ENCODE peak calls at places on chromosomes 11 and 22, in eight cellular contexts. Q is mesothelial cell of epicardium, N is choroid plexus epithelial cell, L is GM13976, Y is endothelial cell, X is neural crest cell, G is A549, T is mucosa of descending colon. O is an unnamed sample.

GRCh38 chr11:95230054-95231034 is 658 bp downstream of the SESN3 start:
- DNase-seq in Q (no peak), N (peak), L (no peak), Y (peak), X (peak), G (no peak), T (no peak), O (peak)

GRCh38 chr11:12683857-12684256 is 9.6 kb downstream of the TEAD1 start:
- DNase-seq in Q (no peak), N (no peak), L (no peak), Y (no peak), X (no peak), G (peak), T (no peak), O (no peak)

GRCh38 chr22:26479792-26480610 is 3.6 kb downstream of the HPS4 start:
- DNase-seq in Q (no peak), N (no peak), L (no peak), Y (no peak), X (no peak), G (no peak), T (peak), O (no peak)

GRCh38 chr11:129298990-129299389 is 76.7 kb upstream of the BARX2 start:
- DNase-seq in Q (no peak), N (no peak), L (no peak), Y (no peak), X (no peak), G (no peak), T (no peak), O (no peak)

GRCh38 chr11:9815486-9816136 is 151.7 kb downstream of the SWAP70 start:
- DNase-seq in Q (no peak), N (peak), L (no peak), Y (no peak), X (no peak), G (peak), T (no peak), O (no peak)

GRCh38 chr22:24499706-24500105 is 4.6 kb downstream of the UPB1 start:
- DNase-seq in Q (no peak), N (no peak), L (no peak), Y (no peak), X (no peak), G (no peak), T (no peak), O (no peak)

GRCh38 chr22:48098243-48098935 is 1335.9 kb downstream of the TBC1D22A start:
- DNase-seq in Q (no peak), N (no peak), L (peak), Y (no peak), X (no peak), G (no peak), T (no peak), O (no peak)

GRCh38 chr11:31619980-31620379 is 110.4 kb downstream of the ELP4 start:
- DNase-seq in Q (no peak), N (no peak), L (no peak), Y (no peak), X (no peak), G (no peak), T (no peak), O (no peak)

GRCh38 chr11:95050595-95051202 is 1.5 kb downstream of the KDM4F start:
- DNase-seq in Q (no peak), N (no peak), L (no peak), Y (no peak), X (no peak), G (no peak), T (no peak), O (no peak)

GRCh38 chr11:8732748-8733241 is 50.2 kb downstream of the RPL27A start:
- DNase-seq in Q (no peak), N (peak), L (no peak), Y (no peak), X (no peak), G (no peak), T (no peak), O (no peak)

GRCh38 chr11:32456864-32457263 is 21.5 kb upstream of the WT1 start:
- DNase-seq in Q (no peak), N (no peak), L (no peak), Y (no peak), X (no peak), G (no peak), T (no peak), O (no peak)

GRCh38 chr11:67673358-67673757 is 1.1 kb downstream of the ALDH3B2 start:
- DNase-seq in Q (no peak), N (no peak), L (no peak), Y (no peak), X (no peak), G (no peak), T (no peak), O (no peak)

GRCh38 chr22:41983516-41983915 is 14.3 kb downstream of the SEPTIN3 start:
- DNase-seq in Q (no peak), N (peak), L (no peak), Y (no peak), X (no peak), G (no peak), T (no peak), O (no peak)

GRCh38 chr22:29071261-29072045 is 1.4 kb upstream of the KREMEN1 start:
- DNase-seq in Q (peak), N (peak), L (peak), Y (peak), X (peak), G (peak), T (peak), O (peak)

GRCh38 chr11:128642571-128642970 is 51.3 kb upstream of the FLI1 start:
- DNase-seq in Q (no peak), N (no peak), L (no peak), Y (no peak), X (no peak), G (no peak), T (no peak), O (no peak)

GRCh38 chr11:47869548-47870393 is 21.6 kb upstream of the NUP160 start:
- DNase-seq in Q (no peak), N (no peak), L (no peak), Y (no peak), X (no peak), G (peak), T (no peak), O (no peak)

GRCh38 chr11:133064152-133064877 is 468.0 kb downstream of the OPCML start:
- DNase-seq in Q (peak), N (peak), L (peak), Y (peak), X (peak), G (no peak), T (peak), O (no peak)

GRCh38 chr11:80103149-80103859 is 662.5 kb upstream of the TENM4 start:
- DNase-seq in Q (no peak), N (peak), L (no peak), Y (no peak), X (no peak), G (peak), T (no peak), O (no peak)

DNA sequence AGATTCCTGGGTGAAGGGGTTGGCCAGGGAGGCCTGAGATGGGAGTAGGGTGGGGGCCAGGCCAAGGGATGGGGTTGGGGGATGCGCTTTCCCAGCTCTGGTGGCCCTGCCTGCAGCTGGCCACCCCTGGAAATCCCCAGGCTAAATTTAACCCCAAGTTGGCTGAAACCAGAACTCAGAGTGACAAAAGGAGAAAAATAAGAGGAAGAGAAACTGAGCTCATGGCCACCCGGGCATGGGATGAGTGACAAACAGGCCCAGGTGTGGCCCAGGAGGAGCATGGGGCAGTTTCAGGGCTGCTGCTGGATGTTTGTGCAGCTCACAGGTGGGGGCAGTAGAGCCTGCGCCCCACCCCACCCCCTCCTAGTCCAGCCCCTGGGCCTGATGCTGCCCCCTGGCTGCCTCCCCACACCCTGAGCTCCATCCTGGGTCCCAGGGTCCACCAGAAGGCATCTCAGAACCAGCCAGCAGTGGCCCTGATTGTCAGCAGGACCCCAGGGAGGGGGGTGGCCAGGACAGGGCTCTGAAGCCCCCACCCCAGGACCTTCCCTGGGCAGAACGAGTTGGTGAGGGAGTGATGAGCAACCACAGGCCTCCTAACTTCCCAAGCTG is 48.0 kb downstream of the IGLL5 start:
- DNase-seq in Q (no peak), N (no peak), L (peak), Y (no peak), X (no peak), G (no peak), T (peak), O (peak)
- TF ChIP-seq CTCF in Q (no peak), N (no peak), L (peak), Y (no peak), X (no peak), G (no peak), T (no peak), O (no peak)

GRCh38 chr11:83521647-83522596 is 235.8 kb upstream of the CCDC90B start:
- DNase-seq in Q (no peak), N (peak), L (no peak), Y (peak), X (no peak), G (peak), T (no peak), O (no peak)
- TF ChIP-seq CTCF in Q (no peak), N (peak), L (peak), Y (no peak), X (peak), G (no peak), T (no peak), O (no peak)

GRCh38 chr22:35761037-35761436 is 43.4 kb downstream of the APOL5 start:
- DNase-seq in Q (no peak), N (peak), L (no peak), Y (no peak), X (no peak), G (peak), T (no peak), O (no peak)
- TF ChIP-seq CTCF in Q (no peak), N (peak), L (no peak), Y (no peak), X (peak), G (peak), T (no peak), O (no peak)

GRCh38 chr11:20093775-20094174 is 66.5 kb downstream of the DBX1 start:
- DNase-seq in Q (no peak), N (peak), L (no peak), Y (no peak), X (no peak), G (no peak), T (no peak), O (no peak)
- TF ChIP-seq CTCF in Q (no peak), N (peak), L (no peak), Y (no peak), X (no peak), G (no peak), T (no peak), O (no peak)

O was measured in activated B cell treated with CpG ODN at 0.5 μM for 24 hours.